ENCODE peak calls at places on chromosomes 7 and 10, in four cellular contexts. Y, A, J and B are unnamed samples.
A peak's percentile ranks its signal among the peaks of the same experiment; 100 is the strongest.

GRCh38 chr10:104333037-104333727 is 5.1 kb downstream of the ITPRIP start:
- DNase-seq in Y (peak; percentile 29), A (no peak), J (no peak), B (no peak)

GRCh38 chr7:35707422-35707821 is 12.5 kb upstream of the HERPUD2 start:
- DNase-seq in Y (no peak), A (no peak), J (no peak), B (no peak)

GRCh38 chr7:4000139-4000538 is 682.0 kb upstream of the FOXK1 start:
- DNase-seq in Y (no peak), A (no peak), J (no peak), B (no peak)

GRCh38 chr10:12465385-12466136 is 116.2 kb downstream of the CAMK1D start:
- DNase-seq in Y (no peak), A (no peak), J (no peak), B (no peak)

GRCh38 chr10:87960230-87960629 is 96.8 kb downstream of the PTEN start:
- DNase-seq in Y (no peak), A (no peak), J (no peak), B (no peak)

GRCh38 chr10:36253731-36254130 is 611.6 kb upstream of the FZD8 start:
- DNase-seq in Y (no peak), A (no peak), J (no peak), B (no peak)

GRCh38 chr7:65276822-65277221 is 96.8 kb upstream of the ZNF92 start:
- DNase-seq in Y (no peak), A (no peak), J (no peak), B (no peak)

GRCh38 chr10:36450385-36450784 is 675.0 kb upstream of the ANKRD30A start:
- DNase-seq in Y (no peak), A (no peak), J (no peak), B (no peak)

GRCh38 chr10:121608669-121609190 is 10.5 kb upstream of the FGFR2 start:
- DNase-seq in Y (peak; percentile 34), A (peak; percentile 50), J (no peak), B (peak; percentile 70)

GRCh38 chr7:17779381-17779780 is 160.9 kb downstream of the SNX13 start:
- DNase-seq in Y (no peak), A (no peak), J (no peak), B (no peak)

GRCh38 chr10:119177708-119178370 is 773 bp downstream of the PRDX3 start:
- DNase-seq in Y (no peak), A (no peak), J (no peak), B (no peak)

GRCh38 chr7:153524070-153524601 is 528.1 kb upstream of the DPP6 start:
- DNase-seq in Y (no peak), A (peak; percentile 6), J (no peak), B (no peak)

GRCh38 chr7:104862719-104863118 is 151.3 kb upstream of the KMT2E start:
- DNase-seq in Y (no peak), A (no peak), J (peak; percentile 10), B (peak; percentile 33)

GRCh38 chr10:22252286-22252800 is 34.5 kb upstream of the EBLN1 start:
- DNase-seq in Y (peak; percentile 66), A (peak; percentile 46), J (no peak), B (peak; percentile 93)

GRCh38 chr7:53383131-53383530 is 347.7 kb downstream of the POM121L12 start:
- DNase-seq in Y (no peak), A (no peak), J (no peak), B (no peak)

GRCh38 chr10:29328988-29329387 is 40.1 kb downstream of the LYZL1 start:
- DNase-seq in Y (no peak), A (no peak), J (peak; percentile 19), B (no peak)

GRCh38 chr7:119270045-119270464 is 1002.9 kb upstream of the KCND2 start:
- DNase-seq in Y (no peak), A (peak; percentile 48), J (peak; percentile 5), B (peak; percentile 79)

GRCh38 chr7:33761440-33762080 is 143.8 kb upstream of the BMPER start:
- DNase-seq in Y (no peak), A (no peak), J (no peak), B (no peak)

GRCh38 chr10:59624951-59625350 is 84.7 kb downstream of the SLC16A9 start:
- DNase-seq in Y (no peak), A (no peak), J (no peak), B (no peak)